ENCODE peak calls at places on chromosomes 11 and 22, in four cellular contexts. B is WTC11, H is GM12878, Q is K562. A is an unnamed sample.

GRCh38 chr11:124738713-124739478 is 846 bp upstream of the NRGN start:
- DNase-seq in B (no peak), H (no peak), Q (no peak), A (no peak)

GRCh38 chr11:27353593-27354358 is 9.2 kb downstream of the CCDC34 start:
- DNase-seq in B (no peak), H (no peak), Q (no peak), A (no peak)

GRCh38 chr11:2204361-2205213 is 33.0 kb upstream of the TH start:
- DNase-seq in B (peak; percentile 7), H (no peak), Q (no peak), A (peak; percentile 33)

GRCh38 chr11:112656772-112657428 is 304.3 kb upstream of the NCAM1 start:
- DNase-seq in B (no peak), H (peak; percentile 25), Q (no peak), A (no peak)

GRCh38 chr11:7694953-7695271 is 11.4 kb downstream of the OVCH2 start:
- DNase-seq in B (no peak), H (no peak), Q (no peak), A (no peak)

GRCh38 chr11:31761636-31762035 is 49.5 kb downstream of the PAX6 start:
- DNase-seq in B (no peak), H (no peak), Q (no peak), A (no peak)

GRCh38 chr11:130223291-130223971 is 63.8 kb downstream of the ST14 start:
- DNase-seq in B (no peak), H (no peak), Q (no peak), A (no peak)

GRCh38 chr11:10064828-10065227 is 229.2 kb downstream of the SBF2 start:
- DNase-seq in B (no peak), H (no peak), Q (no peak), A (no peak)

GRCh38 chr22:47237890-47238480 is 475.5 kb downstream of the TBC1D22A start:
- DNase-seq in B (no peak), H (no peak), Q (no peak), A (no peak)

GRCh38 chr11:71249301-71249700 is 3.1 kb downstream of the SHANK2 start:
- DNase-seq in B (no peak), H (no peak), Q (no peak), A (peak; percentile 12)

GRCh38 chr22:23072035-23072910 is 2.0 kb downstream of the GNAZ start:
- DNase-seq in B (no peak), H (no peak), Q (no peak), A (no peak)

GRCh38 chr11:2139691-2140337 is 625 bp upstream of the IGF2 start:
- DNase-seq in B (no peak), H (no peak), Q (no peak), A (no peak)

GRCh38 chr11:88174627-88175003 is 628 bp downstream of the RAB38 start:
- DNase-seq in B (peak; percentile 40), H (no peak), Q (no peak), A (no peak)
- TF ChIP-seq USF1 in B (no peak), H (no peak), Q (no peak), A (no peak)

GRCh38 chr11:122803306-122803705 is 35.0 kb upstream of the CRTAM start:
- DNase-seq in B (no peak), H (no peak), Q (no peak), A (no peak)
- TF ChIP-seq USF1 in B (no peak), H (no peak), Q (no peak), A (no peak)

DNA sequence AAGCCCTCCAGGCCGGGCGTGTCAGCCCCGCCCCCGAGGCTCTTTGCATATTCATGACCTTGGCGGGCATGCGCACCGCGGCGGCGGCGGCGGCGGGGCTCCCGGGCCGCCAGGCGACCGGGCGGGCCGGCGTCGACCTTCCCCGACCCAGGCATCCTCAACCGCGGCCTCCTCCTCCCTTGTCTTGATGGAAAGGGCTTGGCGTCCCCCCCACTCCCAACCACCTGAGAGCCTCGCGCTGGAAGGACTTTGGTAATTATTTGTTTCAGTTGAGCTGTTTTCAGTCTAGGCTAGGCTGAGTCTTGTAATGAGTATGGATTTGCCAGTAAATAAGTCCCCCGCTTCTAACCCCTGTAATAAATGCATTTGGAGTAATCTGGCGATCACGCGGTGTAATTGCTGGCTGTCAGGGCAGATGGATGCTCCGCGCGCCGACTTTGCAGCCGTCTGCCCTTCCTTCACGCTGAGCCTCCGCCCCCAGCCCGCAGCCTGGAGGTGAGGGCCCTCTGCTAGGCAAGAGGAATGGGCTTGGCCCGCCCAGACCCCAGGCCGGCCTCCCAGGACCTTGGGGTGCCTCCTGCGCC is 25.2 kb downstream of the FLRT1 start:
- DNase-seq in B (peak; percentile 83), H (no peak), Q (peak; percentile 89), A (peak; percentile 81)
- TF ChIP-seq USF1 in B (no peak), H (no peak), Q (no peak), A (no peak)

DNA sequence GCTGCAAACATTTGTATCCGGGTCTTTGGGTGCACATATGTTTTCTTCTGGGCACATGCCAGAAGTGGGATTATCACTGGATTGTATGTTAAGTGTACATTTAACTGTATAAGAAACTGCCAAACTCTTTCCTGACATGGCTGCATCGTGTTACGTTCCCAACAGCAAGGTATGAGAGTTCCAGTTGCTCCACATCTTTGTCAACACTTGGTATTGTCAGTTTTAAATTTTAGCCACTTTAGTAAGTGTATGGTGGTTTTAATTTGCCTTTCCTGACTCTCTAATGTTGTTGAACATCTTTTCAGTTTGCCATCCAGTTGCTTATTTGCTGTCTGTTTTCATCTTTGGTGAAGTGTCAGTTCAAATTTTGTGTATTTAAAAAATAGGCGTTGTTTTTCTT is 22.5 kb upstream of the SMIM38 start:
- DNase-seq in B (no peak), H (no peak), Q (no peak), A (no peak)
- TF ChIP-seq USF1 in B (no peak), H (no peak), Q (no peak), A (no peak)

GRCh38 chr11:29282088-29282487 is 734.7 kb downstream of the KCNA4 start:
- DNase-seq in B (no peak), H (no peak), Q (no peak), A (no peak)
- TF ChIP-seq USF1 in B (no peak), H (no peak), Q (no peak), A (no peak)